ENCODE peak calls at places on chromosomes 6 and 20, in five cellular contexts. U is uterus, I is ovary, M is thyroid gland, B is stomach. W is an unnamed sample.

GRCh38 chr6:28683945-28684538 is 158.4 kb downstream of the GPX5 start:
- DNase-seq in M (peak; percentile 5), I (no peak), B (no peak), U (no peak), W (no peak)

GRCh38 chr6:49514571-49515484 is 15.1 kb downstream of the GLYATL3 start:
- DNase-seq in U (no peak), I (no peak), B (no peak), M (no peak), W (no peak)

GRCh38 chr20:22768779-22769178 is 184.4 kb upstream of the FOXA2 start:
- DNase-seq in B (no peak), M (no peak), U (no peak), I (peak; percentile 24), W (no peak)

GRCh38 chr6:38977101-38977500 is 71.5 kb upstream of the GLP1R start:
- DNase-seq in M (no peak), I (no peak), B (no peak), U (no peak), W (no peak)

GRCh38 chr6:43774776-43775583 is 5.0 kb downstream of the VEGFA start:
- DNase-seq in M (peak; percentile 83), I (peak; percentile 67), B (peak; percentile 87), U (peak; percentile 73), W (peak; percentile 74)

GRCh38 chr20:36369739-36370138 is 63.6 kb downstream of the DLGAP4 start:
- DNase-seq in U (no peak), M (no peak), I (no peak), B (no peak), W (no peak)

GRCh38 chr20:50540620-50541605 is 30.7 kb downstream of the PTPN1 start:
- DNase-seq in I (no peak), M (no peak), U (no peak), B (no peak), W (no peak)

GRCh38 chr6:1986454-1987243 is 258.8 kb downstream of the GMDS start:
- DNase-seq in I (no peak), B (no peak), U (no peak), M (no peak), W (no peak)

GRCh38 chr20:7383218-7383617 is 557.0 kb downstream of the HAO1 start:
- DNase-seq in B (no peak), M (no peak), U (no peak), I (no peak), W (no peak)

GRCh38 chr6:97669191-97669651 is 386.2 kb upstream of the MMS22L start:
- DNase-seq in I (no peak), U (no peak), M (peak; percentile 8), B (no peak), W (peak; percentile 60)

GRCh38 chr6:13304580-13305255 is 23.6 kb downstream of the TBC1D7 start:
- DNase-seq in M (no peak), U (no peak), I (no peak), B (no peak), W (no peak)

GRCh38 chr6:45864651-45865050 is 151.0 kb downstream of the CLIC5 start:
- DNase-seq in M (no peak), I (no peak), U (no peak), B (no peak), W (no peak)

GRCh38 chr6:79425589-79426311 is 111.5 kb downstream of the LCA5 start:
- DNase-seq in U (no peak), I (no peak), B (no peak), M (no peak), W (no peak)

GRCh38 chr6:39791311-39791710 is 865 bp upstream of the DAAM2 start:
- DNase-seq in U (no peak), M (peak; percentile 17), B (no peak), I (no peak), W (no peak)

GRCh38 chr6:67825201-67825895 is 809.7 kb upstream of the ADGRB3 start:
- DNase-seq in M (no peak), U (no peak), B (no peak), I (no peak), W (no peak)

GRCh38 chr20:57612916-57613315 is 7.3 kb downstream of the ZBP1 start:
- DNase-seq in M (no peak), I (no peak), B (no peak), U (no peak), W (peak; percentile 5)

GRCh38 chr6:107318100-107318736 is 141.1 kb downstream of the PDSS2 start:
- DNase-seq in B (peak; percentile 51), M (peak; percentile 61), U (peak; percentile 16), I (peak; percentile 51), W (peak; percentile 41)

GRCh38 chr6:37699138-37699766 is 1.6 kb upstream of the MDGA1 start:
- DNase-seq in U (no peak), I (no peak), M (no peak), B (peak; percentile 64), W (no peak)

GRCh38 chr6:6964675-6965074 is 143.1 kb upstream of the RREB1 start:
- DNase-seq in I (no peak), U (no peak), M (no peak), B (no peak), W (no peak)

GRCh38 chr6:133254552-133255228 is 13.5 kb downstream of the EYA4 start:
- DNase-seq in U (no peak), B (no peak), I (no peak), M (no peak), W (no peak)

GRCh38 chr6:12348530-12349511 is 58.7 kb downstream of the EDN1 start:
- DNase-seq in U (no peak), B (peak; percentile 58), M (no peak), I (no peak), W (no peak)

GRCh38 chr20:37528442-37529213 is 952 bp upstream of the BLCAP start:
- DNase-seq in M (no peak), B (no peak), U (no peak), I (no peak), W (no peak)

GRCh38 chr6:12249516-12250394 is 40.4 kb upstream of the EDN1 start:
- DNase-seq in M (no peak), I (no peak), U (no peak), B (no peak), W (no peak)

GRCh38 chr6:155455766-155456165 is at the start of gene NOX3:
- DNase-seq in U (no peak), M (no peak), I (no peak), B (no peak), W (no peak)

GRCh38 chr6:73580247-73581149 is 59.7 kb upstream of the EEF1A1 start:
- DNase-seq in B (peak; percentile 81), U (peak; percentile 84), M (peak; percentile 89), I (peak; percentile 80), W (peak; percentile 88)
- TF ChIP-seq CTCF in B (no peak), U (peak; percentile 41), M (peak; percentile 47), I (peak; percentile 51), W (peak; percentile 54)

GRCh38 chr6:17455919-17456318 is 62.5 kb downstream of the CAP2 start:
- DNase-seq in M (no peak), B (no peak), U (no peak), I (no peak), W (no peak)

GRCh38 chr6:17457956-17458355 is 64.6 kb downstream of the CAP2 start:
- DNase-seq in B (no peak), U (no peak), I (no peak), M (no peak), W (no peak)

GRCh38 chr6:17456711-17457110 is 63.3 kb downstream of the CAP2 start:
- DNase-seq in U (no peak), M (no peak), I (no peak), B (no peak), W (no peak)

GRCh38 chr6:17457405-17457804 is 64.0 kb downstream of the CAP2 start:
- DNase-seq in I (no peak), U (no peak), B (no peak), M (no peak), W (no peak)

GRCh38 chr6:17454316-17455005 is 61.1 kb downstream of the CAP2 start:
- DNase-seq in U (no peak), I (no peak), M (peak; percentile 21), B (no peak), W (no peak)
- TF ChIP-seq POLR2A in U (no peak), I (no peak), M (no peak), B (no peak), W (no peak)

GRCh38 chr6:21828689-21829088 is 235.1 kb downstream of the SOX4 start:
- DNase-seq in U (no peak), I (no peak), M (no peak), B (no peak), W (no peak)

GRCh38 chr6:21829126-21829525 is 235.6 kb downstream of the SOX4 start:
- DNase-seq in U (no peak), B (no peak), I (no peak), M (no peak), W (no peak)

GRCh38 chr6:21826460-21826859 is 232.9 kb downstream of the SOX4 start:
- DNase-seq in I (no peak), B (no peak), U (no peak), M (peak; percentile 11), W (no peak)

GRCh38 chr6:21826031-21826430 is 232.5 kb downstream of the SOX4 start:
- DNase-seq in B (no peak), M (no peak), U (no peak), I (no peak), W (no peak)

DNA sequence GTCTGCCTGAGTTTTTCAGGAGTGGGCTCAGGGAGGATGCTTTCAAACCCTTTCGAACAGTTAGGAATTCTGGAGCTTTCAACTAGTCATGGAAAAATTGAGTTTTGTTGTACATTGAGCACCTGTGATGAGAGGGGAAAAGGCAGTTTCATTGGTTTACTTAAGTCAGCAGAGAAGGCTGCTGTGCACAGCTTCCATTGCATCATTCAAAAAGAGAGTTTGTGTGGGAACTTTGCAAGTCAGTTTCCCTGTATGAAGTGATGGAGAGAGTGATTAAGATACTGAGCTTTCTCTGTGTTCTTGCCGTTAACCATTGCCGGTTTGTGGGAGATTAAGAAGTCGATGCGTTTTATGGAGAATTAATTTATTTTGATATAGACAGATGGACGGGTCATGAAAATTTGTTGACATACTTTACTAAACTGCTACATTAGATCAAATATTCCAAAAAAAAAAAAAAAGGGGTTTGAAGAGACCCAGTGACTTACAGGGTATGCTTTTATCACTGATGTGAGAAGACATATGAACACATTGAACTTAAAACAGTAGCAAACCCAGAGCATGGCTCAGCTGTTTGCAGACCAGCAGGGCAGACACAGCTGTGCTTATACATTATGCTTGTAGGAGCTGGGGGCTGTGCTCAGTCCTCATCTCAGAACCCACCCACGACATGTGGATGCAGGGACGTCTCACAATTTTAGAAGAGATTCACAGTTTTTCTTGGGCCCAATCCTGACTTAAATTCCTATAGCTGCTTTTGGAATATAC is 234.1 kb downstream of the SOX4 start:
- DNase-seq in M (no peak), I (no peak), B (no peak), U (no peak), W (no peak)
- H3K4me1 ChIP-seq in M (no peaks in the 10 kb centered on the region), I (peaks cover 17% of the 10 kb centered on the region), B (peaks cover 27% of the 10 kb centered on the region), U (no peaks in the 10 kb centered on the region), W (no peaks in the 10 kb centered on the region)

DNA sequence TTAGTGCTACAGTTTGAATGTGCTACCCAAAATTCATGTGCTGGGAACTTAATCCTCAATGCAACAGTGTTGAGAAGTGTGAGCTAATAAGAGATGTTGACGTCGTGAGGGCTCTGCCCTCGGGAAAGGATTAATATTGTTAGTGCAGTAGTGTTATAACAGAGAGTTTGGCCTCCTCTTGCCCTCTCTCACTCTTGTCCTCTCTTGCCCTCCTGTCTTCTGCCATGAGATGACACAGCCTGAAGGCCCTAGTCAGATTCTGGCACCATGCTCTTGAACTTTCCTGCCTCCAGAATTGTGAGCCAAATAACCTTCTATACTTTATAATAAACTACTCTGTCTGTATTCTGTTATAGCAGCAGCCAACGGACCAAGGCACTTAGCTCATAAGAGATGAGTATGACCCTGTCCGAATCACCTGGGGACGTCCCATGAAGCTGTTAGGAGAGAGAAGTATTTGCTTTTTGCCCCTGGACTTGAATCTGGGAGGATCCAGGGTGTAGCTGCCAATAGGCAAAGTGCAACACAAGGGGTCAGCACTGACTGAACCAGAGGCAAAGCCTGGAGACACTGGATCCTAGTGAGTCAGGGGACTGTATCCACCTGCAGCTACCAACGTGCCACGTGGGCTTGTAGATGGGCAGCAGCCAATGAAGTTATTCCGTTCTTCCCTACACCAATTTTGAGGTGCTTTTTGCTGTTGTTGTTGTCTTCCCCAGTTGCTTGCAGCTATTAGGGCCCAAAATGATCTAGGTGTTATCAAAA is 233.7 kb downstream of the THBS2 start:
- DNase-seq in B (no peak), I (no peak), U (no peak), M (no peak), W (no peak)
- TF ChIP-seq CTCF in B (no peak), I (no peak), U (no peak), M (no peak), W (no peak)

W was measured in heart left ventricle.